ENCODE peak calls at places on chromosomes 7 and 10, in seven cellular contexts. E, R, N, H, U, K and I are unnamed samples. For H3K27me3 and H3K36me3, the result is how much of the 10 kb centered on the place peaks cover.

GRCh38 chr7:21851445-21852043 is 94.2 kb downstream of the CDCA7L start:
- DNase-seq in E (no peak), R (no peak), N (no peak), H (no peak), U (no peak), K (peak), I (no peak)

GRCh38 chr10:68826764-68827591 is at the start of gene STOX1:
- DNase-seq in E (peak), R (peak), N (peak), H (peak), U (no peak), K (peak), I (no peak)

GRCh38 chr10:93064874-93065660 is 4.5 kb downstream of the CYP26C1 start:
- DNase-seq in E (no peak), R (no peak), N (no peak), H (no peak), U (no peak), K (no peak), I (no peak)

GRCh38 chr10:127012769-127013152 is 107.5 kb downstream of the DOCK1 start:
- DNase-seq in E (peak), R (no peak), N (peak), H (peak), U (peak), K (no peak), I (peak)

GRCh38 chr10:52644678-52645434 is 127.7 kb downstream of the MBL2 start:
- DNase-seq in E (peak), R (peak), N (peak), H (peak), U (no peak), K (peak), I (no peak)

GRCh38 chr7:41385996-41386395 is 316.9 kb downstream of the INHBA start:
- DNase-seq in E (no peak), R (no peak), N (no peak), H (no peak), U (no peak), K (no peak), I (no peak)

GRCh38 chr7:90788057-90788456 is 191.9 kb downstream of the CDK14 start:
- DNase-seq in E (no peak), R (no peak), N (no peak), H (no peak), U (no peak), K (peak), I (no peak)

GRCh38 chr7:69941077-69941476 is 342.8 kb downstream of the AUTS2 start:
- DNase-seq in E (no peak), R (no peak), N (no peak), H (no peak), U (no peak), K (no peak), I (no peak)

GRCh38 chr7:37342665-37343471 is 105.8 kb downstream of the ELMO1 start:
- DNase-seq in E (peak), R (no peak), N (peak), H (no peak), U (peak), K (no peak), I (no peak)

DNA sequence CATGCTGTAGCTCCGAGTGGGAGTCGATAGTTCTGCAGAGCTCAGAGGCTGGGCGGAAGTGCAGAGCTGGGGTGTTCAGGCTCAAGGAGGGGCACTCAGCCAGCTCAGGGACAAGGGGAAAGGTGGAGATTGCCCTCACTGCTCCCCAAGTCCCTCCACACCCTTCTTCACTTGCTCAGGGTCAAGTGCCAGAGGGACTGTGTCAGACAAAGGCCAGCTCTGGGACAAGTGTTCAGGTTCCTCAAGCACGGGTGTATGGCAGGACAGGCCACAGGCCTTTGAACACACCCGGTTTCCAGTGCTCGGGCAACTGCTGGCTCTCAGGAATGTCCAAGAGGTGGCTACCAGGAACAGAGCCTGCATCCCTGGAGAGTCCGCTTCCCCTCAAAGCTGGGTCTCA is 293.0 kb upstream of the PODXL start:
- DNase-seq in E (no peak), R (no peak), N (no peak), H (no peak), U (peak), K (no peak), I (no peak)
- H3K27me3 ChIP-seq in E (under half), R (under half), N (under half), H (under half), U (under half), K (under half), I (under half)

DNA sequence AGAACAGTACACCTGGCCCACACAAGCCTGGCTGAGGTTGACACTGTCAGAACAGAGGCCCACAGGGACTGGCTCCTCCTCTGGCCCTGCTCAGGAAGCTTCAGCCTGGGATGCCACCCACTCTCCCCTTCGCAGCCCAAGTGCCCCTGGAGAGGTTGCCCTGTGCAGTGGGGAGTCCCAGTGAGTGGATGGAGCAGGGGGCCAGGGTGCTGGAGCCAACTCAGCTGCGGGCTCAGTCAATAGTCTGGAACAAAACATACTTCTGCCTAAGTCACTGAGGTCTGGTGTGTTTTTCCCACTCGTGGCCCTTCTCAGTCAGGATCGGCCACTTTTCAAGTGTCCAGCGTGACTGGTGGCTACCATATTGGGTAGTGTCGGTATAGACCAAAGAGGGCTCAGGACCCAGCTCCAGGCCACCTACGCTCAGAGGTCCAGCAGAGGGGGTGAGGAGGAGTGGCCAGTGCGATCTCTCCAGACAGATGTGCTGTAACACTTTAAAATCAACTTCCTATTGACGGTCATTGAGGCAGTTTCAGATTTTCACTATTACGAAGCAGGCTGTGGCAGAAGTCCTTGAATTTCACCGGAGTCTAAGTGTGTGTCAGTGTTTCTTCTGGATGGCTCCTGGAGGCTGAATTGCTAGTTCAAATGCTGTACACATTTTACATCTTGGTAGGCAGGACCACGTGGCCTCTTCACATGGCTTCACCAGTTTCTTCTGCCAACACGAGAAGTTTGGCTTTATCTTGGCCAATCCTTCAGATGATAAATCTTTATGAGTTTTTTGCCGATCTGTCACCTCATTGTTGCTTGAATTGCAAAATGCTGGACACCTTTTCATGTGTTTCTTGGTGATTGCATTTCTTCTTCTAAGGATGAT is 994 bp upstream of the GCK start:
- DNase-seq in E (no peak), R (no peak), N (no peak), H (no peak), U (no peak), K (no peak), I (no peak)
- H3K4me3 ChIP-seq in E (no peak), R (no peak), N (no peak), H (no peak), U (no peak), K (no peak), I (no peak)

GRCh38 chr10:116561026-116561425 is 15.3 kb downstream of the PNLIP start:
- DNase-seq in E (no peak), R (no peak), N (no peak), H (no peak), U (no peak), K (no peak), I (no peak)
- H3K36me3 ChIP-seq in E (under half), R (under half), N (under half), H (under half), U (under half), K (under half), I (under half)

GRCh38 chr7:141700848-141701371 is 1.1 kb downstream of the DENND11 start:
- DNase-seq in E (peak), R (no peak), N (no peak), H (no peak), U (no peak), K (no peak), I (no peak)
- H3K27me3 ChIP-seq in E (under half), R (under half), N (under half), H (under half), U (under half), K (under half), I (under half)

GRCh38 chr7:91846436-91846835 is 34.1 kb downstream of the MTERF1 start:
- DNase-seq in E (no peak), R (no peak), N (no peak), H (no peak), U (no peak), K (no peak), I (no peak)
- H3K4me3 ChIP-seq in E (no peak), R (no peak), N (no peak), H (no peak), U (no peak), K (no peak), I (no peak)

GRCh38 chr10:107767185-107767584 is 602.7 kb upstream of the SORCS1 start:
- DNase-seq in E (no peak), R (no peak), N (no peak), H (no peak), U (no peak), K (no peak), I (no peak)
- H3K36me3 ChIP-seq in E (under half), R (under half), N (under half), H (under half), U (under half), K (under half), I (under half)

DNA sequence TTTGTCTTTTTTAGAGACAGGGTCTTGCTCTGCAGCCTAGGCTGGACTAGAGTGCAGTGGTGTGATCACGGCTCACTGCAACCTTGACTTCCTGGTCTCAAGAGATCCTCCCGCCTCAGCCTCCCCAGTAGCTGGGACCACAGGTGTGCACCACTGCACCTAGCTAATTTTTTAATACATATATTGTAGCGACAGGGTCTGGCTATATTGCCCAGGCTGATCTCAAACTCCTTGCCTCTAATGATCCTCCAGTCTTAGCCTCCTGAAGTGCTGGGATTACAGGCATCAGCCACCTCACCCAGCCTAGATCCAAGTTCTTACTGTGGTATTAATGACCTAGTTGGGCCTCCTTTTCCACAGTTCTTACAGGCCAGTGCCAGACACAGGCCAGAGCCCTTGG is 11.7 kb upstream of the SERPINE1 start:
- DNase-seq in E (no peak), R (no peak), N (no peak), H (no peak), U (no peak), K (no peak), I (no peak)
- H3K27me3 ChIP-seq in E (under half), R (under half), N (under half), H (under half), U (under half), K (under half), I (under half)

GRCh38 chr7:1939434-1940401 is 269.6 kb downstream of the ELFN1 start:
- DNase-seq in E (no peak), R (no peak), N (no peak), H (no peak), U (no peak), K (no peak), I (no peak)
- H3K4me3 ChIP-seq in E (peak), R (no peak), N (peak), H (no peak), U (no peak), K (peak), I (no peak)